ENCODE peak calls at places on chromosomes 2 and 18, in five cellular contexts. O, I, A, R and F are unnamed samples.

GRCh38 chr2:110206056-110206455 is 1.2 kb upstream of the NPHP1 start:
- DNase-seq in A (no peak), I (no peak), O (no peak), R (no peak), F (peak)

GRCh38 chr2:19029655-19030054 is 328.8 kb downstream of the OSR1 start:
- DNase-seq in R (no peak), O (no peak), A (no peak), I (no peak), F (no peak)

GRCh38 chr2:142299021-142299420 is 168.2 kb upstream of the LRP1B start:
- DNase-seq in A (no peak), R (no peak), O (no peak), I (no peak), F (no peak)

GRCh38 chr2:130357864-130358263 is 2.0 kb downstream of the PTPN18 start:
- DNase-seq in O (no peak), R (no peak), I (peak), A (no peak), F (no peak)

GRCh38 chr2:120863661-120864320 is 128.1 kb downstream of the GLI2 start:
- DNase-seq in A (no peak), I (peak), O (peak), R (no peak), F (peak)

GRCh38 chr2:156536534-156536933 is 100.4 kb downstream of the GPD2 start:
- DNase-seq in R (no peak), A (no peak), I (no peak), O (no peak), F (peak)

GRCh38 chr18:31419457-31419932 is 28.0 kb upstream of the DSG3 start:
- DNase-seq in R (no peak), A (no peak), O (no peak), I (no peak), F (no peak)

GRCh38 chr18:76821875-76822509 is 365 bp upstream of the ZNF236 start:
- DNase-seq in I (peak), A (peak), O (peak), R (peak), F (peak)

GRCh38 chr2:239379641-239380170 is 21.1 kb downstream of the HDAC4 start:
- DNase-seq in R (no peak), O (no peak), A (no peak), I (peak), F (no peak)

GRCh38 chr2:101967826-101968498 is 23.8 kb upstream of the IL1R2 start:
- DNase-seq in R (no peak), O (no peak), I (no peak), A (no peak), F (no peak)

GRCh38 chr2:196718394-196718793 is 78.9 kb downstream of the CCDC150 start:
- DNase-seq in A (no peak), R (no peak), O (peak), I (no peak), F (peak)

GRCh38 chr2:26008851-26009566 is 24.9 kb upstream of the RAB10 start:
- DNase-seq in R (no peak), O (no peak), I (peak), A (no peak), F (peak)